ENCODE peak calls at places on chromosomes 3 and 15, in five cellular contexts. L is heart left ventricle, N is esophagus muscularis mucosa, S is lower leg skin, I is body of pancreas. W is an unnamed sample.
A peak's percentile ranks its signal among the peaks of the same experiment; 100 is the strongest.

GRCh38 chr15:57015360-57015759 is 96.9 kb downstream of the TCF12 start:
- DNase-seq in S (no peak), L (no peak), N (no peak), I (no peak), W (no peak)

GRCh38 chr3:26931891-26932290 is 309.3 kb downstream of the LRRC3B start:
- DNase-seq in I (no peak), N (no peak), S (no peak), L (no peak), W (no peak)

GRCh38 chr3:67018789-67019525 is 20.9 kb downstream of the KBTBD8 start:
- DNase-seq in N (no peak), I (no peak), S (no peak), L (no peak), W (no peak)

GRCh38 chr3:174413057-174413912 is 445.8 kb upstream of the NAALADL2 start:
- DNase-seq in N (no peak), L (no peak), I (no peak), S (no peak), W (no peak)

GRCh38 chr3:183478501-183478900 is 50.1 kb upstream of the MCF2L2 start:
- DNase-seq in L (no peak), N (no peak), S (no peak), I (no peak), W (no peak)

GRCh38 chr3:21484323-21485154 is 266.5 kb downstream of the ZNF385D start:
- DNase-seq in N (no peak), L (peak; percentile 46), S (peak; percentile 14), I (peak; percentile 59), W (peak; percentile 44)

GRCh38 chr15:69502470-69503045 is 49.9 kb downstream of the RPLP1 start:
- DNase-seq in N (no peak), L (no peak), S (no peak), I (no peak), W (no peak)

GRCh38 chr15:48602358-48603122 is 43.0 kb downstream of the FBN1 start:
- DNase-seq in N (no peak), I (no peak), S (no peak), L (no peak), W (no peak)

GRCh38 chr15:39869858-39870515 is 50.1 kb downstream of the GPR176 start:
- DNase-seq in N (no peak), S (peak; percentile 36), L (no peak), I (no peak), W (no peak)

GRCh38 chr3:64502284-64502683 is 185.5 kb downstream of the ADAMTS9 start:
- DNase-seq in I (no peak), S (no peak), N (peak; percentile 53), L (no peak), W (no peak)

GRCh38 chr3:68819361-68819760 is 113.0 kb downstream of the TAFA4 start:
- DNase-seq in N (no peak), S (no peak), L (no peak), I (no peak), W (no peak)

GRCh38 chr15:27989838-27990237 is 109.3 kb downstream of the OCA2 start:
- DNase-seq in N (peak; percentile 31), S (no peak), I (no peak), L (no peak), W (no peak)

GRCh38 chr3:14121859-14122258 is 2.8 kb downstream of the CHCHD4 start:
- DNase-seq in S (no peak), I (no peak), N (peak; percentile 21), L (no peak), W (no peak)

GRCh38 chr3:65144791-65145355 is 457.1 kb upstream of the ADAMTS9 start:
- DNase-seq in N (no peak), L (no peak), S (no peak), I (no peak), W (no peak)

GRCh38 chr15:31236184-31237041 is 90.2 kb upstream of the KLF13 start:
- DNase-seq in N (peak; percentile 96), L (peak; percentile 82), I (peak; percentile 82), S (peak; percentile 73), W (peak; percentile 86)

GRCh38 chr15:38670142-38671002 is 105.8 kb upstream of the RASGRP1 start:
- DNase-seq in I (no peak), S (no peak), L (no peak), N (no peak), W (no peak)

GRCh38 chr3:34924961-34925360 is 714.4 kb upstream of the ARPP21 start:
- DNase-seq in L (no peak), I (no peak), S (no peak), N (no peak), W (no peak)

GRCh38 chr3:156918746-156919145 is 92.6 kb downstream of the LEKR1 start:
- DNase-seq in N (no peak), L (no peak), S (no peak), I (no peak), W (no peak)

GRCh38 chr15:99105516-99106341 is 849 bp downstream of the SYNM start:
- DNase-seq in S (no peak), L (peak; percentile 78), I (peak; percentile 42), N (no peak), W (no peak)

GRCh38 chr15:99106417-99107220 is 1.7 kb downstream of the SYNM start:
- DNase-seq in I (peak; percentile 33), S (no peak), L (no peak), N (no peak), W (peak; percentile 59)

GRCh38 chr15:99103279-99103678 is 1.6 kb upstream of the SYNM start:
- DNase-seq in S (no peak), N (no peak), L (no peak), I (no peak), W (no peak)

GRCh38 chr15:99102332-99103235 is 2.3 kb upstream of the SYNM start:
- DNase-seq in L (no peak), S (no peak), N (no peak), I (no peak), W (no peak)

DNA sequence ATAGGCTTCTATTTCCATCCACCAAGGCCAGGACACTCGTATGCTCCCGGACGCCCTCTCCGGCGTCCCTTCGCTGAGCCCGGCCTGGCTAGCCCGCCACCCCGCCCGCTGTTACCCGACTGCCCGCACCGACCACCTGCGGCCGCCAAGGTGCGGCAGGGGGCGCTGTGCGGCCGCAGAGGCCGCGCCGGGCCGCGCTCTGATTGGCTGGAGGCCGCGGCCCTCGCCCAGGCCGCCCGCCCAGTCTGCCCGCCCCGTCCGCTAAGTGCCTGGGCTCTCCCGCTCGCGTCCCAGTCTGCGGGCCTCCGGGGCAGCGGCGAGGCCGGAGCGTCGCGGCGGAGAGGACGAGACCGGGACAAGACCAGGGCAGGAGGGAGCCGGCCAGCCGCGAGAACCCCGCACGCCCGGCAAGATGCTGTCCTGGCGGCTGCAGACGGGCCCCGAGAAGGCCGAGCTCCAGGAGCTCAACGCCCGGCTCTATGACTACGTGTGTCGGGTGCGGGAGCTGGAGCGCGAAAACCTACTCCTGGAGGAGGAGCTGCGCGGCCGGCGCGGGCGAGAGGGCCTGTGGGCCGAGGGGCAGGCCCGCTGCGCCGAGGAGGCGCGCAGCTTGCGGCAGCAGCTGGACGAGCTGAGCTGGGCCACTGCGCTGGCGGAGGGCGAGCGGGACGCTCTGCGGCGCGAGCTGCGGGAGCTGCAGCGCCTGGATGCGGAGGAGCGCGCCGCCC is at the start of gene SYNM:
- DNase-seq in S (no peak), I (peak; percentile 63), N (no peak), L (peak; percentile 89), W (peak; percentile 82)
- TF ChIP-seq POLR2A in S (no peak), I (peak; percentile 57), N (peak; percentile 91), L (peak; percentile 96), W (peak; percentile 52)

DNA sequence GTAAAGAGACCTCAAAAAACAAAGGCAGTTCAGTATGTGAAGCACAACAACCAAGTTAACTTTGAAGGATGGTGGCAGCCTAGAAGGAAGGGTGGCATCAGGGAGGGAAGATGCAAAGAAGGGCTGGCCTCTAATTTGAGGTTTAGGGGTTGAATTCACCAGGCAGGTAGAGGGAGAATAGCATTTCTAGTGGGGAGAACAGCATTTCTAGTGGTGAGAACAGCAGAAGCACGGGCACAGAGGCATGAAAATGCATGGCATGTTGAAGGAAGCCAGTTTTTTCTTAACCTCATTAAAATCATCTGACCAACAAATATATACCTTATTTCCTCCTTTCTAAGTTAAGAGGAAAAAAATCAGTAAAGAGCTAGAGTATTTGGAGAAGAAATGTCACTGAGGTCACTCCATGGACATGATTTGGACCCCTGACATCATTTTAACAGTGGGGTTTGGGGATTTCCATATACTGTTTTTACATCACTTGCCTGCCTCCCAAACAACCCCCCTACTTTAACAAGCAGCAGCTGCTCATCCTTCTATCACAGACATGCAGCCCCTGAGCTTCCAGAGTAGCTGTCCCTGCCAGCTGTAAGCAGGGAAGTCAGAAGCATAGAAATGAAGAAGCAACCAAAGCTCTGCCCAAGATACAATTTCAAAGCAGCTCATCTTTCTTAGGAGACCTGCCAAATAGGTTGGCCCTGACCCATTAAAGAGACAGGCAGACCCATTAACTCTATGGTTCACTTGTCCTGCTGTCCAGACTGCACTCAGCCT is 2.4 kb upstream of the POPDC2 start:
- DNase-seq in N (no peak), S (no peak), L (no peak), I (no peak), W (no peak)
- TF ChIP-seq POLR2A in N (no peak), S (no peak), L (peak; percentile 22), I (no peak), W (no peak)

DNA sequence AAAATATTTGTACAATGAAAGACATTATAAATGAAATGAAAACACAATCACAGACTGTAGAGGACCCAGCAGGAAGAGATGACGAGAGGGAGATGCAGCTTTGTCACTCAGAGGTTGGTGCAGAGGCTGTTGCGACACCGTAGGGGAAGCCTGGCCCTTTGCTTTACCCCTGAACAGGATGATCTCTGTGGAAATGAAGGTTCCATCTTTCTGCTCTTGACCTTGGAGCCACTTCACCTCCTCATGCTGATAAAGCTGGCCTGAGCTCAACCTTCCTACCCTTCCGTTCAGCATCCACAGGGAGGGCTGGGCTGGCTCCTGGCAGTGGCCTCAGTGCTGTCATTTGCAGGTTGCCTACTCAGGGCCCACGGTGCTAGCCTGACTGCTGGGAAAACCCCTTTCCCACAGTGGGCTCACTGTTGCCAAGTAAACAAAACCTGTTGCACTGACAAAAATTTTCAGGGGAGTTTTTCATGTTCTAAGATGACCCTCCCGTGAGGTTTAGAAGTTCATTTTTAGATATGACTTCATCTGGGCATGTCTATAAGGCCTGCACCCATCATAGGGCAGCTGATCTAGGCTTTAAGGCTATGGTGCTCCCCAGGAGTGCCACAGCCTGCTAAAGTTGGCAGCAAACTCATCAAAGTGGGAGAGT is 3.0 kb upstream of the CD80 start:
- DNase-seq in I (no peak), S (no peak), N (no peak), L (no peak), W (no peak)
- TF ChIP-seq POLR2A in I (no peak), S (no peak), N (no peak), L (no peak), W (no peak)

GRCh38 chr3:133851266-133851906 is 44.3 kb downstream of the RAB6B start:
- DNase-seq in I (no peak), S (no peak), N (no peak), L (no peak), W (no peak)
- TF ChIP-seq POLR2A in I (no peak), S (no peak), N (no peak), L (no peak), W (no peak)